ENCODE peak calls at places on chromosomes 11 and 22, in six cellular contexts. K is GM23338, E is cardiac muscle cell, J is A549, I is HepG2, B is upper lobe of right lung. W is an unnamed sample.
A peak's percentile ranks its signal among the peaks of the same experiment; 100 is the strongest.

GRCh38 chr11:77748266-77748665 is 72.3 kb downstream of the RSF1 start:
- DNase-seq in I (no peak), K (no peak), B (no peak), E (no peak), J (no peak), W (no peak)

GRCh38 chr11:105367129-105367528 is 227.6 kb upstream of the CARD18 start:
- DNase-seq in I (no peak), E (no peak), B (no peak), K (no peak), J (no peak), W (no peak)

GRCh38 chr22:49481651-49482399 is 345.8 kb downstream of the BRD1 start:
- DNase-seq in I (no peak), E (no peak), K (no peak), J (no peak), B (no peak), W (no peak)

GRCh38 chr22:46388647-46389046 is 53.1 kb downstream of the TRMU start:
- DNase-seq in E (no peak), B (no peak), I (no peak), J (no peak), K (no peak), W (no peak)

GRCh38 chr11:123178166-123178565 is 16.9 kb downstream of the CLMP start:
- DNase-seq in I (no peak), J (no peak), K (no peak), B (no peak), E (no peak), W (no peak)

GRCh38 chr11:19493446-19493845 is 219.2 kb upstream of the NAV2 start:
- DNase-seq in J (no peak), K (peak; percentile 32), E (no peak), I (no peak), B (no peak), W (no peak)

GRCh38 chr11:111814567-111814966 is 48.4 kb upstream of the PPP2R1B start:
- DNase-seq in J (no peak), I (no peak), K (no peak), B (no peak), E (no peak), W (no peak)

GRCh38 chr22:19088866-19089595 is 33.2 kb downstream of the DGCR2 start:
- DNase-seq in I (no peak), E (no peak), B (peak; percentile 29), J (no peak), K (no peak), W (no peak)

GRCh38 chr22:31451709-31452571 is 37.7 kb downstream of the EIF4ENIF1 start:
- DNase-seq in I (peak; percentile 57), J (peak; percentile 52), E (peak; percentile 54), B (no peak), K (peak; percentile 67), W (no peak)

GRCh38 chr22:34410111-34410510 is 489.8 kb upstream of the LARGE1 start:
- DNase-seq in I (no peak), J (no peak), E (no peak), B (no peak), K (no peak), W (no peak)

GRCh38 chr11:35214792-35215193 is 75.8 kb downstream of the CD44 start:
- DNase-seq in K (peak; percentile 81), J (peak; percentile 46), I (no peak), E (no peak), B (no peak), W (peak; percentile 68)

GRCh38 chr11:35976434-35976833 is 32.6 kb downstream of the LDLRAD3 start:
- DNase-seq in K (no peak), J (no peak), E (no peak), B (no peak), I (no peak), W (no peak)

GRCh38 chr11:92703431-92703830 is 266.0 kb upstream of the MTNR1B start:
- DNase-seq in B (no peak), K (no peak), J (no peak), I (no peak), E (no peak), W (peak; percentile 38)

GRCh38 chr22:24989541-24989951 is 37.0 kb downstream of the KIAA1671 start:
- DNase-seq in J (no peak), E (no peak), I (no peak), B (no peak), K (no peak), W (no peak)

GRCh38 chr11:119728651-119729580 is at the start of gene NECTIN1:
- DNase-seq in E (peak; percentile 92), I (peak; percentile 76), J (peak; percentile 75), B (peak; percentile 94), K (peak; percentile 87), W (peak; percentile 78)

GRCh38 chr11:2795491-2795991 is 90.0 kb downstream of the CDKN1C start:
- DNase-seq in K (no peak), B (peak; percentile 52), J (no peak), I (no peak), E (no peak), W (no peak)

GRCh38 chr22:35367331-35367886 is 13.5 kb upstream of the HMOX1 start:
- DNase-seq in J (no peak), K (no peak), E (no peak), B (peak; percentile 66), I (no peak), W (no peak)

GRCh38 chr22:29344137-29344536 is 28.6 kb upstream of the RASL10A start:
- DNase-seq in I (peak; percentile 12), J (peak; percentile 28), E (peak; percentile 55), B (peak; percentile 87), K (no peak), W (peak; percentile 89)

GRCh38 chr22:36333632-36334031 is 54.1 kb downstream of the MYH9 start:
- DNase-seq in B (no peak), K (no peak), I (no peak), J (no peak), E (no peak), W (no peak)

GRCh38 chr11:10379433-10379832 is 74.6 kb downstream of the ADM start:
- DNase-seq in B (no peak), J (no peak), E (no peak), I (no peak), K (no peak), W (peak; percentile 59)

GRCh38 chr11:74055938-74056337 is 47.1 kb upstream of the UCP3 start:
- DNase-seq in J (no peak), I (peak; percentile 40), K (no peak), E (no peak), B (no peak), W (peak; percentile 8)

GRCh38 chr11:113677648-113678047 is 28.5 kb downstream of the TMPRSS5 start:
- DNase-seq in J (no peak), I (no peak), E (no peak), B (no peak), K (no peak), W (no peak)

GRCh38 chr11:47950396-47950795 is 30.0 kb upstream of the PTPRJ start:
- DNase-seq in K (no peak), J (no peak), I (no peak), E (no peak), B (no peak), W (no peak)

GRCh38 chr22:41857860-41858199 is 24.9 kb downstream of the SREBF2 start:
- DNase-seq in B (no peak), E (no peak), J (no peak), I (no peak), K (no peak), W (no peak)
- H3K4me1 ChIP-seq in B (peaks cover 10% of the 10 kb centered on the region), E (peaks cover 37% of the 10 kb centered on the region), J (peaks cover 49% of the 10 kb centered on the region), I (peaks cover 66% of the 10 kb centered on the region), K (peaks cover 22% of the 10 kb centered on the region), W (peaks cover 44% of the 10 kb centered on the region)

GRCh38 chr11:58164389-58164788 is 24.5 kb upstream of the OR9Q2 start:
- DNase-seq in E (no peak), B (no peak), J (no peak), I (no peak), K (no peak), W (no peak)

GRCh38 chr11:58164990-58165389 is 23.9 kb upstream of the OR9Q2 start:
- DNase-seq in E (no peak), B (no peak), J (no peak), K (no peak), I (no peak), W (no peak)

DNA sequence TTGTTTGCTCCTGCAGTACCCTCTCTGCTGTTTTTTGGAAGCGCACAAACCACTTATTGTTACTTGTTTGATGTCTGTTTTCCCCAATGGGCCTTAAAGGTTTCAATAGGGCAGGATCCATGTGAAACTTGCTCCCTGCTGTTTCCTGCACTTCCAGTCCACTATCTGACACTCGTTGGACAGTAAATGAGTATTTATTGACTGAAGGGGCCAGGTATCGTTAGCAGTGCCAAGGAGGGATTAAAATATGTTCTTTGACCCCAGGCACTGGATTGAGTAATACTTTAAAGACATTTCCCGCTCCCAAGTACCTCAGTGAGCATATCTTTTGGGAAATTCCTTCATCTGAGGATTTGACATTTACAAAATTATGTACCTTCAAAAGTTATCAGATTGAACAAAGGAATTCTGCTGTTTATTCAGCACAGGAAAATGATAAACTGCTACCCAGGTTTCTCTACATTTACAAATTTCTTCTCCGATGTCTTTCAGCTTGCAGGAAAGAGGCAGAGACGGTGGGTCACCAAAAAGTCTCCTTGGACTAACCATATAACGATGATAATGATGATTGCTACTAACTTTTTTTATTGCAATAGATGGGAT is 23.3 kb upstream of the OR9Q2 start:
- DNase-seq in K (no peak), B (no peak), J (no peak), I (peak; percentile 93), E (no peak), W (no peak)
- TF ChIP-seq CTCF in K (no peak), B (no peak), J (no peak), I (no peak), E (no peak), W (no peak)

GRCh38 chr11:64043545-64043944 is 7.8 kb downstream of the FLRT1 start:
- DNase-seq in K (no peak), I (no peak), B (no peak), E (no peak), J (no peak), W (no peak)

GRCh38 chr11:64045700-64046099 is 10.0 kb downstream of the FLRT1 start:
- DNase-seq in E (no peak), B (no peak), I (no peak), J (no peak), K (no peak), W (no peak)

GRCh38 chr11:64041846-64042245 is 6.1 kb downstream of the FLRT1 start:
- DNase-seq in J (no peak), B (no peak), E (no peak), I (no peak), K (no peak), W (no peak)

GRCh38 chr11:64042301-64042700 is 6.6 kb downstream of the FLRT1 start:
- DNase-seq in E (no peak), I (peak; percentile 23), K (no peak), J (no peak), B (no peak), W (no peak)

DNA sequence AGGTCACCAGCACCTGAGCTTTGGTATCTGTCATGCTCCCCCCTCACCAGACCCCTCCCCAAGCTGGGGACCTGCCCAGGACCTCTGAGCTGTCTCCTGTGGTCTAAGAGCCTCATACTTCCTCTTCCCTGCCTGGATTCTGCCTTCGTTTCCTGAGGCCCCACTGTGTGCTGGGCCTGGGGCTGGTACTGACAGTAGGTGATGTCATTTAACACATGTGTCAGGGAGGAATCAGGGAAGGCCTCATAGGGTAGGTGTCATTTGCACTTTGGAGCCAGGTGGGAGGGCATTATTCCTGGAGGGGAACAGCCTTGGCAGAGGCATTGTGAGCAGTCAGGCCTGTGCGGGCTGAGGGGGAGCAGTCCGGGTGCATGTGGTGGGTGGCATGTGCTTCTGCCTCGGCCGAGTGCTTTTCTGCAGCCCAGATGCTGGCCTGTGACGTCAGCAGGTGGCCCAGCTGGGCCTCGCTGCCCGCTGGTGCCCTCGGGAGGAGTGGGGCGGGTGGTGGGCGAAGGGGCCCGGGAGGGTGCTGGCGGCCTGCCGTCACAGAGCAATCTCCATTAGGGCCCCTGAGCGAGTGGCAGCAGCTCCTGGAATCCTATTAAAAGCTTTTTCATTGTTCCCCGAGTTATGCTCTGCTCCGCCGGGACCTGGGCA is 9.1 kb downstream of the FLRT1 start:
- DNase-seq in E (no peak), B (no peak), I (peak; percentile 10), J (no peak), K (no peak), W (no peak)
- H3K4me1 ChIP-seq in E (peaks cover 6% of the 10 kb centered on the region), B (no peaks in the 10 kb centered on the region), I (peaks cover 43% of the 10 kb centered on the region), J (no peaks in the 10 kb centered on the region), K (peaks cover 5% of the 10 kb centered on the region), W (no peaks in the 10 kb centered on the region)

GRCh38 chr11:118658372-118659313 is 20.8 kb downstream of the TREH start:
- DNase-seq in E (no peak), K (peak; percentile 40), J (no peak), B (no peak), I (no peak), W (no peak)
- TF ChIP-seq CTCF in E (peak; percentile 16), K (no peak), J (no peak), B (no peak), I (no peak), W (no peak)

W was measured in foreskin keratinocyte.